ENCODE peak calls at places on chromosomes 6 and 20, in seven cellular contexts. M is mesendoderm, U is H9, Q is neuronal stem cell, T is IMR-90, L is trophoblast cell, W is mesenchymal stem cell. S is an unnamed sample.

GRCh38 chr6:122665929-122666328 is 55.7 kb downstream of the PKIB start:
- DNase-seq in M (no peak), U (no peak), Q (no peak), T (no peak), L (no peak), W (no peak), S (no peak)

GRCh38 chr6:69624944-69625343 is 171.9 kb downstream of the LMBRD1 start:
- DNase-seq in M (no peak), U (no peak), Q (no peak), T (no peak), L (no peak), W (peak; percentile 38), S (no peak)

GRCh38 chr20:32585011-32585518 is at the start of gene NOL4L:
- DNase-seq in M (no peak), U (no peak), Q (no peak), T (no peak), L (no peak), W (peak; percentile 32), S (peak; percentile 69)

GRCh38 chr6:4906942-4907300 is 96.9 kb downstream of the RPP40 start:
- DNase-seq in M (no peak), U (no peak), Q (no peak), T (peak; percentile 34), L (no peak), W (no peak), S (no peak)

GRCh38 chr6:82750570-82750969 is 315.1 kb downstream of the UBE3D start:
- DNase-seq in M (no peak), U (no peak), Q (no peak), T (peak; percentile 36), L (no peak), W (no peak), S (no peak)

GRCh38 chr6:10589429-10589727 is 68.2 kb downstream of the GCNT2 start:
- DNase-seq in M (no peak), U (no peak), Q (no peak), T (no peak), L (no peak), W (no peak), S (no peak)

GRCh38 chr20:56411759-56412472 is at the start of gene CASS4:
- DNase-seq in M (no peak), U (no peak), Q (no peak), T (peak; percentile 89), L (no peak), W (peak; percentile 51), S (no peak)

GRCh38 chr20:13264902-13265301 is 43.8 kb downstream of the ISM1 start:
- DNase-seq in M (no peak), U (no peak), Q (no peak), T (no peak), L (no peak), W (no peak), S (no peak)

GRCh38 chr6:11621119-11621518 is 83.6 kb downstream of the TMEM170B start:
- DNase-seq in M (no peak), U (no peak), Q (no peak), T (no peak), L (no peak), W (no peak), S (no peak)

GRCh38 chr6:50924758-50925157 is 106.1 kb downstream of the TFAP2B start:
- DNase-seq in M (no peak), U (no peak), Q (no peak), T (no peak), L (no peak), W (no peak), S (no peak)
- H3K23ac ChIP-seq in M (no peak overlapping the region), U (no peak overlapping the region), Q (no peak overlapping the region), T (no peak overlapping the region), L (no peak overlapping the region), W (no peak overlapping the region), S (no peak overlapping the region)

GRCh38 chr20:12063106-12063505 is 145.4 kb downstream of the BTBD3 start:
- DNase-seq in M (no peak), U (no peak), Q (no peak), T (no peak), L (no peak), W (no peak), S (no peak)

GRCh38 chr20:12067686-12068085 is 150.0 kb downstream of the BTBD3 start:
- DNase-seq in M (peak; percentile 77), U (no peak), Q (no peak), T (no peak), L (no peak), W (peak; percentile 9), S (no peak)

GRCh38 chr20:12061471-12061870 is 143.8 kb downstream of the BTBD3 start:
- DNase-seq in M (no peak), U (no peak), Q (no peak), T (no peak), L (no peak), W (no peak), S (no peak)

GRCh38 chr20:12068146-12068545 is 150.5 kb downstream of the BTBD3 start:
- DNase-seq in M (peak; percentile 92), U (no peak), Q (peak; percentile 23), T (no peak), L (peak; percentile 14), W (peak; percentile 69), S (no peak)

GRCh38 chr20:12064540-12064939 is 146.8 kb downstream of the BTBD3 start:
- DNase-seq in M (no peak), U (no peak), Q (no peak), T (no peak), L (no peak), W (no peak), S (no peak)
- H3K4me1 ChIP-seq in M (peaks cover 2% of the 10 kb centered on the region), U (peaks cover 5% of the 10 kb centered on the region), Q (peaks cover 9% of the 10 kb centered on the region), T (peaks cover 2% of the 10 kb centered on the region), L (peaks cover 9% of the 10 kb centered on the region), W (no peaks in the 10 kb centered on the region), S (peaks cover 5% of the 10 kb centered on the region)

DNA sequence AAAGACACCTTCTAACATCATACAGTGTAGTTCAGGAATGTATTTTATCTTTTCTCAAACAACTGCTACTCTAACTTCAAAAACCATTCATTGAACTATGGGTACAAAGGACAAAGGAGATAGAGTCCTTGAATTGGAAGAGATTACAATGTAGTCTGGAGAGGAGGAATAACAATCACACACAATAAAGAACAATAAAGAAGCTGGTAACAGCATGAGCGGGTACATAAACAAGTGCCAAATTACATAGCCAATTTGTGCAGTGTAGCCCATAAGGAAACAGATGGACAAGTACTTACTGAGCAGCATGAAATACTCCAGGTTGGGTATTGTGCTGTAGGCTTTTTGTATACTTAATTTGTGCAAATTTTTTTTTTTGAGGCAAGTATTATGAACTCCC is 44.3 kb downstream of the OSTM1 start:
- DNase-seq in M (no peak), U (no peak), Q (no peak), T (no peak), L (no peak), W (no peak), S (no peak)
- H3K23ac ChIP-seq in M (no peak overlapping the region), U (no peak overlapping the region), Q (no peak overlapping the region), T (no peak overlapping the region), L (no peak overlapping the region), W (no peak overlapping the region), S (no peak overlapping the region)

GRCh38 chr6:50826037-50826761 is 7.5 kb downstream of the TFAP2B start:
- DNase-seq in M (no peak), U (no peak), Q (no peak), T (no peak), L (no peak), W (no peak), S (no peak)
- H3K4me1 ChIP-seq in M (no peaks in the 10 kb centered on the region), U (peaks cover 6% of the 10 kb centered on the region), Q (peaks cover 8% of the 10 kb centered on the region), T (no peaks in the 10 kb centered on the region), L (peaks cover 6% of the 10 kb centered on the region), W (peaks cover 10% of the 10 kb centered on the region), S (peaks cover 23% of the 10 kb centered on the region)

GRCh38 chr6:30770592-30770991 is 26.2 kb upstream of the IER3 start:
- DNase-seq in M (no peak), U (no peak), Q (no peak), T (no peak), L (no peak), W (no peak), S (no peak)

GRCh38 chr6:30776361-30777223 is 32.2 kb upstream of the IER3 start:
- DNase-seq in M (no peak), U (no peak), Q (no peak), T (no peak), L (no peak), W (no peak), S (no peak)

GRCh38 chr6:30778001-30778400 is 33.7 kb upstream of the IER3 start:
- DNase-seq in M (no peak), U (no peak), Q (no peak), T (no peak), L (no peak), W (no peak), S (no peak)

GRCh38 chr6:30775104-30775503 is 30.8 kb upstream of the IER3 start:
- DNase-seq in M (no peak), U (no peak), Q (no peak), T (no peak), L (no peak), W (peak; percentile 34), S (no peak)

DNA sequence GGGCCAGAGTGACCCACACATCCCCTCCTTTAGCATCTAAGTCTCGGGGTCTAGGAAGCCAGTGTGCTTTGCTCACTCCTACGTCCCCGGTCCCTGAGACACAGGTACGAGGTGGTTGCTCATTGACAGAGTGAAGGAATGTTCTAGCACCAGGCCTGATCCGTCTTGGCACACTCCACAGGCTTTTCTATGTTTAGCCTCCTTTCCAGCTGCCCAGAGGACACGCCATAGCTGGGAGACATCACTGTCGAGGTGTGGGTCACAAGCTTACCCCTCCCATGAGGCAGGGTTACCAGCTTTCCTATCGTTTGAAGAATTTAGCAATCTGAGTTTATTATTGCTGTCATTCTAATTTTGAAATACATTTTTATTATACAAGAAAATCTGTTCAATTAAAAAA is 30.4 kb upstream of the IER3 start:
- DNase-seq in M (no peak), U (no peak), Q (no peak), T (no peak), L (no peak), W (no peak), S (no peak)
- H3K23ac ChIP-seq in M (no peak overlapping the region), U (no peak overlapping the region), Q (no peak overlapping the region), T (no peak overlapping the region), L (no peak overlapping the region), W (no peak overlapping the region), S (no peak overlapping the region)

DNA sequence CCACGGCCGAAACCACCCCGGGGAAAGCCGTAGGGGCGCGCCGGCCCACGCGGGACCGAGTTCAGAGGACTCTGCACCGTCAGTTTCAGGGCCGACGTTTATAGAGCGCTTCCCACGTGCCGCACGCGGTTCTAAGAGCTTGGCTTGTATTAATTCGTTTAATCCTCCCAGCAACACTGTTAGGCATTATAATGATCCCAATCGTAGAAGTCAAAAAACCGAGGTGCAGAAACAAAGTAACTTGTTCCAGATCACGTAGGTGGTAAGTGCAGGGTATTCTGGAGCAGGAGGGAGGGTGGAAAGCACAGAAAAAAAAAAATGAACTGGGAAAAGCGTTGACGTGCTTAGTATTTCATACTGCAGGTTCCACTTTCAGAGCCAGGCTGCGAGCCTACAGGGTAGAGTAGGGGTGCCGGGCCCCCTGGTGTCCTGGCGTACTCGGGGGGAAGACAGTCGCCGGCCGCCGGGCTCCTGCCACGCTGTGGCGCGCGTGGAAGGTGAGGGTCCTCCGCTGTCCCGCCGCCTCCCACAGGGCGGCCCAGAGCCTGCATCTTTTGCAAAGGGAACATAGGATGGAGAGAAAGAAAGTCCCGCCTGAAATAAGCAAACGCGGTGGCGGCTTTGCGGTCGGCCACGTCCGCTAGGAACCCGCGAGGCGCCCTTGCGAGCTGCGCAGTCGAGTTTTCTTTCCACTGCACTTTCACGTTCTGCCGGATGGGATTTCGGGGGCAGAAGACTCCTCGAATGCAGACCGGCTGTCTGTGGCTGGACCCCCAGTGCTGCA is 10.2 kb upstream of the FOXF2 start:
- DNase-seq in M (no peak), U (no peak), Q (peak; percentile 35), T (no peak), L (no peak), W (no peak), S (no peak)
- H3K4me1 ChIP-seq in M (no peaks in the 10 kb centered on the region), U (no peaks in the 10 kb centered on the region), Q (peaks cover 2% of the 10 kb centered on the region), T (peaks cover 2% of the 10 kb centered on the region), L (peaks cover 3% of the 10 kb centered on the region), W (peaks cover 33% of the 10 kb centered on the region), S (peaks cover 30% of the 10 kb centered on the region)